ENCODE peak calls at places on chromosomes 5 and 9, in seven cellular contexts. F is ascending aorta; S is naive thymus-derived CD4-positive, alpha-beta T cell; O is fibroblast of lung; D is PC-3; M is psoas muscle; G is transverse colon. Q is an unnamed sample.

GRCh38 chr9:134502261-134503211 is 139.1 kb upstream of the COL5A1 start:
- DNase-seq in D (peak; percentile 79), O (peak; percentile 99), M (peak; percentile 82), S (no peak), G (peak; percentile 42), F (no peak), Q (no peak)

GRCh38 chr9:123753669-123754307 is 176.1 kb downstream of the DENND1A start:
- DNase-seq in M (no peak), D (no peak), O (no peak), F (no peak), S (no peak), G (no peak), Q (no peak)

GRCh38 chr5:10704949-10705621 is 55.9 kb downstream of the DAP start:
- DNase-seq in G (no peak), D (peak; percentile 100), O (peak; percentile 87), M (no peak), S (no peak), F (no peak), Q (peak; percentile 27)

GRCh38 chr5:6950872-6951271 is 237.6 kb downstream of the TENT4A start:
- DNase-seq in O (no peak), F (no peak), S (no peak), M (no peak), G (no peak), D (no peak), Q (no peak)

GRCh38 chr9:23824241-23825142 is 1.5 kb downstream of the ELAVL2 start:
- DNase-seq in M (no peak), G (peak; percentile 20), S (no peak), D (peak; percentile 40), O (peak; percentile 36), F (no peak), Q (no peak)

GRCh38 chr5:92907914-92908606 is 673.0 kb downstream of the NR2F1-AS1 start:
- DNase-seq in D (no peak), F (no peak), M (no peak), O (peak; percentile 80), G (no peak), S (no peak), Q (no peak)

GRCh38 chr5:112968411-112969106 is 8.0 kb upstream of the DCP2 start:
- DNase-seq in M (no peak), S (no peak), O (no peak), D (peak; percentile 81), G (no peak), F (no peak), Q (no peak)

GRCh38 chr9:27297050-27297449 is at the start of gene EQTN:
- DNase-seq in F (no peak), O (no peak), M (no peak), S (no peak), D (no peak), G (no peak), Q (no peak)

GRCh38 chr9:125961037-125961436 is 213.9 kb downstream of the PBX3 start:
- DNase-seq in G (no peak), M (no peak), S (no peak), F (no peak), O (peak; percentile 12), D (no peak), Q (no peak)

GRCh38 chr9:109520475-109521132 is 22.5 kb upstream of the PTPN3 start:
- DNase-seq in M (no peak), O (peak; percentile 56), F (no peak), D (peak; percentile 87), G (peak; percentile 71), S (no peak), Q (peak; percentile 5)

GRCh38 chr5:58274199-58274598 is 185.7 kb downstream of the PLK2 start:
- DNase-seq in G (no peak), D (peak; percentile 15), S (no peak), M (no peak), F (no peak), O (no peak), Q (no peak)

GRCh38 chr5:23405316-23406068 is 101.9 kb upstream of the PRDM9 start:
- DNase-seq in O (no peak), G (no peak), D (peak; percentile 44), M (no peak), F (no peak), S (no peak), Q (no peak)

GRCh38 chr5:63843190-63843589 is 119.1 kb downstream of the HTR1A start:
- DNase-seq in G (peak; percentile 7), D (no peak), F (no peak), O (no peak), M (no peak), S (no peak), Q (no peak)

GRCh38 chr5:92019376-92019990 is 636.4 kb upstream of the ARRDC3 start:
- DNase-seq in O (peak; percentile 55), G (no peak), S (no peak), M (no peak), D (peak; percentile 62), F (no peak), Q (no peak)

GRCh38 chr9:35406183-35406959 is 83.5 kb upstream of the RUSC2 start:
- DNase-seq in F (no peak), G (peak; percentile 27), D (no peak), M (peak; percentile 23), O (no peak), S (peak; percentile 45), Q (peak; percentile 31)

GRCh38 chr5:74630387-74631087 is 10.0 kb downstream of the ENC1 start:
- DNase-seq in D (peak; percentile 94), O (peak; percentile 98), S (peak; percentile 64), F (no peak), M (no peak), G (no peak), Q (no peak)

GRCh38 chr5:74629326-74629725 is 11.2 kb downstream of the ENC1 start:
- DNase-seq in O (no peak), G (no peak), F (no peak), S (no peak), M (no peak), D (no peak), Q (no peak)

GRCh38 chr5:74632947-74633356 is 7.6 kb downstream of the ENC1 start:
- DNase-seq in D (peak; percentile 94), F (no peak), M (no peak), O (peak; percentile 88), G (no peak), S (no peak), Q (no peak)

GRCh38 chr5:74633710-74634109 is 6.8 kb downstream of the ENC1 start:
- DNase-seq in F (no peak), D (no peak), M (no peak), S (no peak), O (no peak), G (no peak), Q (no peak)

GRCh38 chr5:74631088-74631960 is 9.2 kb downstream of the ENC1 start:
- DNase-seq in O (peak; percentile 93), M (no peak), F (no peak), G (no peak), S (peak; percentile 69), D (peak; percentile 83), Q (no peak)
- H3K4me1 ChIP-seq in O (peaks cover 32% of the 10 kb centered on the region), M (peaks cover 8% of the 10 kb centered on the region), F (no peaks in the 10 kb centered on the region), G (no peaks in the 10 kb centered on the region), S (peaks cover 37% of the 10 kb centered on the region), D (peaks cover 66% of the 10 kb centered on the region), Q (peaks cover 4% of the 10 kb centered on the region)

DNA sequence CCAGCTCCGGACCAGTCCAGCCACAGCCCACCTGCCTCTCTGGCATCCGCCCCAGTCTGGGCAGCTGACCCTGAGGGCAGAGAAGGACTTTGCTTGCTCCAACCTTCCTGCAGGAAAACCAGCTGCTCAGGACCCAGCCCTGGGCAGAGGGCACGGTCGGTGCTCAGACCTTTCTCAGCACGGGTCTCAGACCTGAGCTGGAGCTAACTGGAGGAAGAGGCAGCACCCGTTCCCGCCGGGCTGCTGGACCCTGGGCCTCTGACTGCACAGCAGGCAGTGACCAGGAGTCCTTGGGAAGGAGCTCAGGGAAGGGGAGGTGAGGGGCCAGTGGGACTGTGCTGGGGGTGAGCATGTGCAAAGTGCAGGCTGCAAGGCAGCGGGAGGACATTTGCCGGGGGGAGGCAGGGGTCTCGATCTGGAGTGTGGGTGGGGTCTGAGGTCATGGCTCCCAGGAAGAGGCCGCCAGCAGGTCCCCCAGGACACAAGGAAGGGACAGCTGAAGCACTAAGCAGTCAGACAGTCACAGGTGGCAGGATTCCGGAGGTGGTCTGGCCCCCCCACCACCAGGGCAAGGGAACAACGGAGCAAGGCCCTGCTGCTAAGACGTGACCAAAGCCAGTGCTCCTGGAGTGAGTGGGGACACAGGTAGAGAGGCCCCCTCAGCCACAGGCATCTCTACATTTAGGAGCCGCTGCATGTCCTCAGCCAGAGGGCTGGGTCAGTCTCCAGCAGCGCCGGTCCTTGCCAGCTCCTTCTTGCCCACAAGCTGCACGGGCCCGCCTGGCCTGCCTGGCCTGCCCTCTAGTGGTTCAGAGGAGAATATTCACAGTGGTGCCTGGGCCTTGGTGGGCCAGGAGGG is 4.7 kb upstream of the DPM2 start:
- DNase-seq in S (peak; percentile 58), G (peak; percentile 63), M (peak; percentile 76), F (no peak), D (peak; percentile 51), O (peak; percentile 53), Q (peak; percentile 58)
- H3K36me3 ChIP-seq in S (peaks cover 24% of the 10 kb centered on the region), G (no peaks in the 10 kb centered on the region), M (peaks cover 24% of the 10 kb centered on the region), F (peaks cover 25% of the 10 kb centered on the region), D (no peaks in the 10 kb centered on the region), O (peaks cover 10% of the 10 kb centered on the region), Q (peaks cover 73% of the 10 kb centered on the region)

GRCh38 chr5:14035859-14036440 is 91.5 kb upstream of the DNAH5 start:
- DNase-seq in O (peak; percentile 100), S (no peak), G (peak; percentile 12), M (no peak), F (no peak), D (peak; percentile 100), Q (no peak)
- H3K4me1 ChIP-seq in O (peaks cover 52% of the 10 kb centered on the region), S (no peaks in the 10 kb centered on the region), G (peaks cover 6% of the 10 kb centered on the region), M (peaks cover 39% of the 10 kb centered on the region), F (peaks cover 5% of the 10 kb centered on the region), D (peaks cover 80% of the 10 kb centered on the region), Q (no peaks in the 10 kb centered on the region)

GRCh38 chr9:1639166-1639565 is 376.0 kb upstream of the SMARCA2 start:
- DNase-seq in M (no peak), S (no peak), F (no peak), O (no peak), D (no peak), G (no peak), Q (no peak)
- H3K36me3 ChIP-seq in M (no peaks in the 10 kb centered on the region), S (no peaks in the 10 kb centered on the region), F (no peaks in the 10 kb centered on the region), O (no peaks in the 10 kb centered on the region), D (no peaks in the 10 kb centered on the region), G (no peaks in the 10 kb centered on the region), Q (no peaks in the 10 kb centered on the region)

GRCh38 chr5:53406630-53407316 is 73.7 kb upstream of the FST start:
- DNase-seq in F (no peak), G (no peak), D (peak; percentile 87), S (no peak), O (peak; percentile 95), M (no peak), Q (no peak)

GRCh38 chr5:53403291-53403690 is 77.1 kb upstream of the FST start:
- DNase-seq in F (no peak), O (peak; percentile 74), S (no peak), D (no peak), G (no peak), M (no peak), Q (no peak)

GRCh38 chr5:53405396-53405795 is 75.0 kb upstream of the FST start:
- DNase-seq in D (no peak), O (no peak), G (no peak), M (no peak), S (no peak), F (no peak), Q (no peak)

GRCh38 chr5:53407373-53407772 is 73.1 kb upstream of the FST start:
- DNase-seq in G (no peak), M (no peak), F (no peak), D (peak; percentile 55), S (no peak), O (peak; percentile 87), Q (no peak)

GRCh38 chr5:53403758-53404157 is 76.7 kb upstream of the FST start:
- DNase-seq in O (peak; percentile 83), D (no peak), F (no peak), G (no peak), S (no peak), M (no peak), Q (no peak)
- H3K4me1 ChIP-seq in O (peaks cover 18% of the 10 kb centered on the region), D (peaks cover 19% of the 10 kb centered on the region), F (no peaks in the 10 kb centered on the region), G (no peaks in the 10 kb centered on the region), S (no peaks in the 10 kb centered on the region), M (no peaks in the 10 kb centered on the region), Q (no peaks in the 10 kb centered on the region)